ENCODE peak calls at places on chromosomes 4 and X, in ten cellular contexts. D is AG09319; N is EH; J is Ammon's horn; Z is activated T-helper 1 cell treated with anti-CD3 and anti-CD28 coated beads, Interleukin-2, amount 50 U/mL, for 16 hours; W is effector memory CD8-positive, alpha-beta T cell; S is stimulated activated effector memory CD8-positive, alpha-beta T cell treated with anti-CD3 and anti-CD28 coated beads, Interleukin-12 subunit alpha, Interleukin-12 subunit beta, amount 100 ng/mL, for 72 hours; U is iris pigment epithelial cell; F is GM06990; A is nephron progenitor cell. C is an unnamed sample.

GRCh38 chr4:186792994-186793393 is 69.3 kb upstream of the FAT1 start:
- DNase-seq in D (peak), N (peak), J (no peak), Z (no peak), W (no peak), S (no peak), U (peak), F (no peak), A (no peak), C (no peak)

GRCh38 chrX:86066998-86067397 is 19.6 kb upstream of the CHM start:
- DNase-seq in D (no peak), N (peak), J (no peak), Z (no peak), W (no peak), S (no peak), U (no peak), F (no peak), A (no peak), C (no peak)

GRCh38 chr4:72791054-72791453 is 222.0 kb upstream of the ADAMTS3 start:
- DNase-seq in D (no peak), N (peak), J (no peak), Z (no peak), W (no peak), S (no peak), U (no peak), F (no peak), A (no peak), C (no peak)

GRCh38 chr4:82517043-82517442 is 44.7 kb downstream of the TMEM150C start:
- DNase-seq in D (no peak), N (peak), J (no peak), Z (no peak), W (no peak), S (no peak), U (peak), F (no peak), A (no peak), C (no peak)

GRCh38 chrX:42680651-42681050 is 97.3 kb downstream of the PPP1R2C start:
- DNase-seq in D (no peak), N (no peak), J (no peak), Z (no peak), W (no peak), S (no peak), U (peak), F (no peak), A (no peak), C (no peak)

GRCh38 chrX:135411893-135412292 is 9.9 kb upstream of the SMIM10L2A start:
- DNase-seq in D (no peak), N (peak), J (no peak), Z (no peak), W (no peak), S (no peak), U (peak), F (no peak), A (no peak), C (no peak)

GRCh38 chrX:133588827-133589226 is 173.5 kb upstream of the GPC4 start:
- DNase-seq in D (no peak), N (no peak), J (no peak), Z (no peak), W (no peak), S (no peak), U (no peak), F (no peak), A (no peak), C (no peak)

GRCh38 chr4:7872264-7872771 is 67.3 kb downstream of the AFAP1 start:
- DNase-seq in D (peak), N (peak), J (peak), Z (no peak), W (no peak), S (no peak), U (peak), F (no peak), A (no peak), C (no peak)

GRCh38 chrX:120309873-120310730 is 1.2 kb downstream of the TMEM255A start:
- DNase-seq in D (no peak), N (peak), J (no peak), Z (no peak), W (no peak), S (no peak), U (peak), F (no peak), A (peak), C (peak)

GRCh38 chr4:169823685-169824084 is 65.9 kb upstream of the HPF1 start:
- DNase-seq in D (peak), N (peak), J (no peak), Z (no peak), W (no peak), S (no peak), U (peak), F (no peak), A (peak), C (peak)

GRCh38 chr4:13327991-13328390 is 156.1 kb downstream of the RAB28 start:
- DNase-seq in D (no peak), N (peak), J (no peak), Z (no peak), W (no peak), S (no peak), U (no peak), F (no peak), A (no peak), C (no peak)

GRCh38 chr4:122099896-122100295 is 52.2 kb upstream of the BLTP1 start:
- DNase-seq in D (no peak), N (peak), J (no peak), Z (no peak), W (no peak), S (no peak), U (peak), F (no peak), A (no peak), C (no peak)

GRCh38 chr4:181796502-181796901 is 446.7 kb upstream of the TENM3 start:
- DNase-seq in D (no peak), N (no peak), J (no peak), Z (no peak), W (no peak), S (no peak), U (peak), F (no peak), A (no peak), C (no peak)

GRCh38 chr4:48033825-48034413 is 17.3 kb downstream of the NIPAL1 start:
- DNase-seq in D (no peak), N (peak), J (no peak), Z (no peak), W (peak), S (peak), U (peak), F (peak), A (no peak), C (peak)

GRCh38 chrX:74923942-74924448 is 1.3 kb downstream of the NEXMIF start:
- DNase-seq in D (no peak), N (no peak), J (peak), Z (no peak), W (no peak), S (no peak), U (peak), F (peak), A (peak), C (peak)

GRCh38 chrX:44223150-44223549 is 120.3 kb downstream of the EFHC2 start:
- DNase-seq in D (peak), N (peak), J (no peak), Z (no peak), W (no peak), S (no peak), U (peak), F (no peak), A (no peak), C (no peak)

GRCh38 chr4:10201356-10202223 is 85.0 kb upstream of the WDR1 start:
- DNase-seq in D (no peak), N (no peak), J (no peak), Z (no peak), W (no peak), S (no peak), U (no peak), F (no peak), A (no peak), C (no peak)

GRCh38 chrX:154750301-154751120 is at the start of gene GAB3:
- DNase-seq in D (no peak), N (peak), J (no peak), Z (peak), W (peak), S (no peak), U (peak), F (peak), A (peak), C (peak)

GRCh38 chr4:114287079-114287696 is 307.7 kb upstream of the ARSJ start:
- DNase-seq in D (no peak), N (no peak), J (no peak), Z (no peak), W (no peak), S (no peak), U (no peak), F (no peak), A (peak), C (peak)

GRCh38 chrX:139931646-139932076 is 1.2 kb downstream of the ATP11C start:
- DNase-seq in D (no peak), N (no peak), J (no peak), Z (no peak), W (no peak), S (peak), U (no peak), F (no peak), A (peak), C (peak)

GRCh38 chrX:108270280-108270679 is 167.9 kb downstream of the COL4A6 start:
- DNase-seq in D (no peak), N (no peak), J (no peak), Z (no peak), W (no peak), S (no peak), U (no peak), F (no peak), A (no peak), C (no peak)

GRCh38 chrX:39397561-39398200 is 596.4 kb downstream of the MID1IP1 start:
- DNase-seq in D (no peak), N (no peak), J (no peak), Z (no peak), W (no peak), S (no peak), U (no peak), F (no peak), A (no peak), C (no peak)

GRCh38 chr4:140135529-140136021 is 18.4 kb downstream of the MAML3 start:
- DNase-seq in D (no peak), N (peak), J (peak), Z (no peak), W (no peak), S (no peak), U (no peak), F (no peak), A (no peak), C (no peak)

GRCh38 chr4:121138445-121138844 is 25.7 kb downstream of the TNIP3 start:
- DNase-seq in D (no peak), N (no peak), J (no peak), Z (no peak), W (no peak), S (no peak), U (no peak), F (no peak), A (no peak), C (no peak)

GRCh38 chr4:8055206-8055605 is 103.4 kb downstream of the ABLIM2 start:
- DNase-seq in D (no peak), N (no peak), J (no peak), Z (no peak), W (no peak), S (no peak), U (no peak), F (no peak), A (no peak), C (no peak)